ENCODE peak calls at places on chromosomes 6 and 20, in six cellular contexts. F, B, M, N, I and Y are unnamed samples.

GRCh38 chr20:1423625-1424106 is 30.8 kb upstream of the FKBP1A start:
- DNase-seq in F (peak; percentile 37), B (no peak), M (no peak), N (no peak), I (peak; percentile 78), Y (no peak)

GRCh38 chr20:47456952-47457724 is 44.5 kb upstream of the NCOA3 start:
- DNase-seq in F (no peak), B (no peak), M (no peak), N (no peak), I (peak; percentile 94), Y (no peak)

GRCh38 chr6:14953806-14954205 is 292.1 kb upstream of the JARID2 start:
- DNase-seq in F (no peak), B (no peak), M (no peak), N (no peak), I (no peak), Y (no peak)

GRCh38 chr6:12289655-12290489 is at the start of gene EDN1:
- DNase-seq in F (peak; percentile 100), B (peak; percentile 88), M (peak; percentile 77), N (peak; percentile 58), I (peak; percentile 93), Y (peak; percentile 92)

GRCh38 chr6:72636215-72636614 is 14.4 kb downstream of the KCNQ5 start:
- DNase-seq in F (no peak), B (no peak), M (no peak), N (no peak), I (no peak), Y (no peak)

GRCh38 chr6:169934699-169935347 is 183.4 kb downstream of the ERMARD start:
- DNase-seq in F (peak; percentile 73), B (no peak), M (no peak), N (no peak), I (no peak), Y (no peak)

GRCh38 chr6:26067367-26067766 is 19.9 kb upstream of the HFE start:
- DNase-seq in F (no peak), B (no peak), M (no peak), N (no peak), I (no peak), Y (no peak)

GRCh38 chr6:11714116-11714797 is 64.3 kb downstream of the ADTRP start:
- DNase-seq in F (no peak), B (no peak), M (no peak), N (no peak), I (no peak), Y (no peak)

DNA sequence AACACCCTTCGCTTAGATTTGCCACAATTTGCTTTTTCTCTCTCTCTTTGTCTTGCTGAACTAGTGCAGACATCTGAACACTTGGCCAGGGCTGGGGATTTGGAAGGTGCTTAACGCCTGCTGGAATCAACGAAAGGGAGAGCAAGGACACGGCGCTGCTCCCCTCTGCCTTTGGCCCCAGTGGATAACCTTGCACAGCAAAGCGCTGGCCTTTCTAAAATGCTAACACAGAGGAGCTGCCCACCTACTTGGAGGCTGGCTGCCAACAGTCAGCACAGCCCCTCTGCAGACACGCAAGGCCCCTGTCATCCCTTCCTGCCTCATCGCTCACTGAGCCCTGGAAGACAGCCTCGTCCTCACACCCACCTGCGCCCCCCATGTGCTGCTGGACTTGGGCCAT is 37.5 kb downstream of the C20orf203 start:
- DNase-seq in F (no peak), B (no peak), M (no peak), N (peak; percentile 29), I (no peak), Y (no peak)
- H3K27ac ChIP-seq in F (no peak overlapping the region), B (no peak overlapping the region), M (no peak overlapping the region), N (no peak overlapping the region), I (no peak overlapping the region), Y (no peak overlapping the region)

GRCh38 chr6:7114744-7115451 is 7.1 kb downstream of the RREB1 start:
- DNase-seq in F (no peak), B (no peak), M (no peak), N (peak; percentile 42), I (no peak), Y (no peak)
- H3K4me1 ChIP-seq in F (peaks cover 12% of the 10 kb centered on the region), B (peaks cover 48% of the 10 kb centered on the region), M (peaks cover 52% of the 10 kb centered on the region), N (peaks cover 8% of the 10 kb centered on the region), I (peaks cover 64% of the 10 kb centered on the region), Y (peaks cover 6% of the 10 kb centered on the region)

DNA sequence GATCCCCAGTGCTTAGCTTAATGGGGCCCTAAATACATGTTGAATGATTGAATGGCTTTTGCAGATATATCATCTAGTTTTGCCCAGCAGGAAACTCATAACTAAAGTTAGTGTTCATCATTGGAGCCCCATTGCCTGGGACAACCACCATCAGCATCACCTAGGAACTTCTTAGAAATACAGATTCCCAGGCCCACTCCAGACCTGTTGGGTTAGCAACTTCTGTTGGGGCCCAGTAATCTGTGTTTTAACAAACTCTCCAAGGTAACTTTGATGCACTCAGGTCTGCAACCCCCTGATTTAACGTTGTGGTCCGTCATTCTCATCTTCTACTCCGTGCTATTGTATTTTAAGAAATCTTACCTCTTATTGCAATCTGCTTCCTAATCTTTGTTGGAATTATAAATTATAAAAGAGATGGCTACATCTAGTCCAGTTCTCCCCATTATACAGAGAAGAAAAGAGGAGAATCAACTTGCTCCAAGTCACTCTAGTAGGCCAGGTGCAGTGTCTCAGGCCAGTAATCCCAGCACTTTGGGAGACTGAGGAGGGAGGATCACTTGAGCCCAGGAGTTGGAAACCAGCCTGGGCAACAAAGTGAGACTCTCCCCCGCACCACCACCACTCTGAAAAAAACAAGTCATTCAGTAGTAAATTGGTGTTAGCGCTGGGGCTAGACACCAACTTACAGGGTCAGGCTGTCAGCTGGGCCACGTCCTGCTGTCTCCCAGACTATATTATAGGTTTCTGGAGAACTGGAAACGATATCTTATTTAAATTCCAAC is 13.7 kb downstream of the FOXP4 start:
- DNase-seq in F (no peak), B (no peak), M (no peak), N (no peak), I (no peak), Y (no peak)
- H3K27ac ChIP-seq in F (no peak overlapping the region), B (peak overlapping the region; percentile 82), M (no peak overlapping the region), N (no peak overlapping the region), I (no peak overlapping the region), Y (no peak overlapping the region)

DNA sequence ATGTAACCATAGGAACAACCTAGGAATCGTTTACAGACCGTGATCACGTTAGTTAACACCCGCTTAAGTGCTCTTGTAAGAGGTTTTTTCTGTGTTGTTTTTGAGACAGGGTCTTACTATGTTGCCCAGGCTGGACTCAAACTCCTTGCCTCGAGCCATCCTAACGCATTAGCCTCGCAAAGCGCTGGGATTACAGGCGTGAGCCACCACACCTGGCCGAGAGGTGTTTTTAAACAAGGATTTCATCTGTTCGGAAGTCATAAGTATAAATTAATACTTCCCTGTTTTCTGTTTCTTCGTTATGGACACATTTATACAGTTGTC is 727 bp downstream of the MRS2 start:
- DNase-seq in F (no peak), B (no peak), M (no peak), N (no peak), I (no peak), Y (no peak)
- H3K4me1 ChIP-seq in F (peaks cover 7% of the 10 kb centered on the region), B (peaks cover 11% of the 10 kb centered on the region), M (peaks cover 24% of the 10 kb centered on the region), N (peaks cover 5% of the 10 kb centered on the region), I (peaks cover 16% of the 10 kb centered on the region), Y (no peaks in the 10 kb centered on the region)

DNA sequence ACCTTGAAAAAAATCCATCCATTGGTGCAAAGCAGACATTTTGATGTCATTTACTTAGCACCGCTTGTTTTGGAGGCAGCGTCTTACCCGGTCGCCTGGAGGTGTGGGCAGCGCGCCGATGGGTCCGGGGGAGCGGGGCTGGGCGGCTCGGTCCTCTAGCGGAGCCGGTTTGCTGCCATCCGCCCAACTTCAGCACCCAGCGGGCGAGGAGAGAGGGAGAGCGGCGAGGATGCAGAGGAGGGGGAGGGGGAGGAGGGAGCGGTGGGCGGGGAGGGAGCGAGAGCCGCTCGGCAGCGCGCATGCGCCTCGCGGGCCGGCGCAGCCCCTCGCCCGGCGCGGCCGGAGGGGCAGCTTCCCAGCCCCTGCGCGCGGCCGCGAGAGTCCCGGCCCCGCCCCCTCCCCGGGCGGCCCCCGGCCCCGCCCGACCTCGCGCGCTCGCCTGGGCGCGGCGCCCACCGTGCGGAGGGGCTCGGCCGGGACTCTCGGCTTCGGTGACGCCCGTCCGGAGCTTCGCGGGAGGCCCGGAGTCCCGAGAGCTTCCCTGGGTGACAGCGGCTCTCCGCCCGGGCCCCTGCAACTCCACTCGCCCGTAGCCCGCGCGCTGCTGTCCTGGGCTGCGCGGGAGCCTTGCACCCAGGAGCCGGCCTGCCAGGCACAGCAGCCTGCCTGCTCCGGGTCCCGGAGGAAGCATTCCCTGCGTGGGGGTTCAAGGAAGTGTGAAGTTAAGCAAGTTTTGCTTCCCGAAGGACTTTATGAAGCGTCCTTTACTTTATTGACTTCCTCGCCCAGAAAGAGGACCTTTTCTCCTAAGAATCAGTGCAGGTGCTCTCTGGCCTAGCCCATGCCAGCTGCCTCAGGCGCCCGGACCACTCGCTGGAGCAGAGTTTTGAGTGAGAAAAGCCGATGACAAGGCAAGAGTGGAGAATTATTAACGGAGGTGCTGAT is at the start of gene RGS17:
- DNase-seq in F (peak; percentile 57), B (peak; percentile 79), M (no peak), N (peak; percentile 73), I (peak; percentile 70), Y (peak; percentile 89)
- H3K27ac ChIP-seq in F (peak within 1 kb of the TSS; percentile 8), B (peak within 1 kb of the TSS; percentile 71), M (peak within 1 kb of the TSS; percentile 77), N (peak within 1 kb of the TSS; percentile 16), I (peak within 1 kb of the TSS; percentile 98), Y (peak within 1 kb of the TSS; percentile 78)

GRCh38 chr20:23087587-23088275 is 1.6 kb upstream of the CD93 start:
- DNase-seq in F (no peak), B (no peak), M (no peak), N (no peak), I (no peak), Y (no peak)

GRCh38 chr20:23088891-23089290 is 2.8 kb upstream of the CD93 start:
- DNase-seq in F (no peak), B (no peak), M (no peak), N (no peak), I (no peak), Y (no peak)

GRCh38 chr20:23086056-23086551 is at the start of gene CD93:
- DNase-seq in F (peak; percentile 95), B (no peak), M (peak; percentile 50), N (peak; percentile 33), I (no peak), Y (peak; percentile 89)

GRCh38 chr20:23085415-23086055 is 589 bp downstream of the CD93 start:
- DNase-seq in F (no peak), B (no peak), M (no peak), N (no peak), I (no peak), Y (peak; percentile 63)

GRCh38 chr20:23086931-23087411 is 847 bp upstream of the CD93 start:
- DNase-seq in F (peak; percentile 69), B (no peak), M (peak; percentile 51), N (peak; percentile 46), I (no peak), Y (peak; percentile 88)
- H3K4me1 ChIP-seq in F (peaks cover 53% of the 10 kb centered on the region), B (no peaks in the 10 kb centered on the region), M (peaks cover 74% of the 10 kb centered on the region), N (peaks cover 8% of the 10 kb centered on the region), I (no peaks in the 10 kb centered on the region), Y (peaks cover 2% of the 10 kb centered on the region)